ENCODE peak calls at places on chromosomes 3 and 15, in five cellular contexts. Q is HCT116, I is GM12878, A is H1, X is HepG2. L is an unnamed sample.

GRCh38 chr15:62253294-62253693 is 88.2 kb upstream of the C2CD4B start:
- DNase-seq in Q (no peak), I (no peak), A (no peak), X (no peak), L (no peak)

GRCh38 chr15:29126821-29127461 is 142.7 kb downstream of the NSMCE3 start:
- DNase-seq in Q (no peak), I (no peak), A (no peak), X (no peak), L (peak; percentile 13)

GRCh38 chr3:74402821-74403220 is 211.6 kb downstream of the CNTN3 start:
- DNase-seq in Q (no peak), I (no peak), A (no peak), X (no peak), L (no peak)

GRCh38 chr3:139117136-139117675 is 72.5 kb upstream of the PRR23C start:
- DNase-seq in Q (no peak), I (no peak), A (peak; percentile 4), X (no peak), L (no peak)

GRCh38 chr3:132255041-132255745 is 62.0 kb upstream of the ACP3 start:
- DNase-seq in Q (no peak), I (no peak), A (no peak), X (no peak), L (no peak)

GRCh38 chr3:172138792-172139507 is 99.6 kb downstream of the FNDC3B start:
- DNase-seq in Q (no peak), I (peak; percentile 89), A (no peak), X (peak; percentile 70), L (no peak)

GRCh38 chr3:109803274-109803673 is 465.9 kb upstream of the DPPA4 start:
- DNase-seq in Q (peak; percentile 54), I (no peak), A (no peak), X (no peak), L (peak; percentile 6)

GRCh38 chr15:91535856-91536500 is 317.5 kb upstream of the SLCO3A1 start:
- DNase-seq in Q (no peak), I (no peak), A (peak; percentile 10), X (no peak), L (no peak)

GRCh38 chr3:152909180-152909883 is 74.4 kb downstream of the P2RY1 start:
- DNase-seq in Q (no peak), I (no peak), A (no peak), X (no peak), L (no peak)

GRCh38 chr3:52615178-52615577 is 70.5 kb downstream of the PBRM1 start:
- DNase-seq in Q (no peak), I (no peak), A (no peak), X (no peak), L (no peak)

GRCh38 chr3:11385329-11385728 is 113.1 kb downstream of the ATG7 start:
- DNase-seq in Q (no peak), I (no peak), A (no peak), X (no peak), L (no peak)

GRCh38 chr3:141458937-141459510 is 27.8 kb upstream of the RASA2 start:
- DNase-seq in Q (no peak), I (no peak), A (no peak), X (no peak), L (no peak)

GRCh38 chr3:16253601-16254000 is 11.1 kb downstream of the DPH3 start:
- DNase-seq in Q (no peak), I (no peak), A (no peak), X (no peak), L (no peak)

GRCh38 chr15:65939901-65940617 is 70.8 kb downstream of the RAB11A start:
- DNase-seq in Q (no peak), I (no peak), A (no peak), X (no peak), L (no peak)

GRCh38 chr3:88189361-88189810 is 39.6 kb downstream of the C3orf38 start:
- DNase-seq in Q (no peak), I (peak; percentile 33), A (no peak), X (peak; percentile 85), L (no peak)

GRCh38 chr3:87272718-87273337 is 3.6 kb downstream of the POU1F1 start:
- DNase-seq in Q (no peak), I (no peak), A (no peak), X (no peak), L (no peak)

GRCh38 chr3:173700336-173700735 is 302.8 kb downstream of the NLGN1 start:
- DNase-seq in Q (no peak), I (no peak), A (no peak), X (no peak), L (no peak)

GRCh38 chr15:69673236-69673881 is 220.7 kb downstream of the RPLP1 start:
- DNase-seq in Q (no peak), I (no peak), A (no peak), X (no peak), L (no peak)

GRCh38 chr15:52960283-52960682 is 170.1 kb upstream of the ONECUT1 start:
- DNase-seq in Q (no peak), I (no peak), A (no peak), X (no peak), L (no peak)

GRCh38 chr15:82647835-82648256 is 683 bp upstream of the CPEB1 start:
- DNase-seq in Q (no peak), I (no peak), A (no peak), X (no peak), L (peak; percentile 66)

GRCh38 chr3:179651687-179652466 is 963 bp upstream of the USP13 start:
- DNase-seq in Q (no peak), I (no peak), A (no peak), X (no peak), L (no peak)

GRCh38 chr3:126883241-126883640 is 99.7 kb upstream of the PLXNA1 start:
- DNase-seq in Q (no peak), I (no peak), A (no peak), X (no peak), L (no peak)

GRCh38 chr3:124217542-124217941 is 225.6 kb upstream of the ROPN1 start:
- DNase-seq in Q (peak; percentile 3), I (no peak), A (peak; percentile 82), X (peak; percentile 76), L (peak; percentile 60)

GRCh38 chr3:157231071-157231470 is 71.1 kb upstream of the CCNL1 start:
- DNase-seq in Q (no peak), I (no peak), A (no peak), X (no peak), L (no peak)

GRCh38 chr3:101677436-101678286 is 729 bp upstream of the ZBTB11 start:
- DNase-seq in Q (no peak), I (no peak), A (peak; percentile 61), X (no peak), L (no peak)

GRCh38 chr15:90880381-90881145 is 3.7 kb upstream of the FES start:
- DNase-seq in Q (no peak), I (no peak), A (no peak), X (no peak), L (no peak)

GRCh38 chr3:196134691-196135090 is 52.8 kb upstream of the TFRC start:
- DNase-seq in Q (no peak), I (no peak), A (no peak), X (no peak), L (no peak)

GRCh38 chr3:194254032-194254431 is 97.1 kb downstream of the CPN2 start:
- DNase-seq in Q (no peak), I (no peak), A (no peak), X (no peak), L (no peak)

GRCh38 chr3:148625145-148625736 is 72.5 kb upstream of the AGTR1 start:
- DNase-seq in Q (no peak), I (no peak), A (no peak), X (peak; percentile 8), L (no peak)

GRCh38 chr3:30654269-30654668 is 47.9 kb downstream of the TGFBR2 start:
- DNase-seq in Q (no peak), I (no peak), A (no peak), X (no peak), L (no peak)

GRCh38 chr15:52651868-52652267 is 27.3 kb downstream of the ATOSA start:
- DNase-seq in Q (peak; percentile 32), I (no peak), A (no peak), X (peak; percentile 80), L (peak; percentile 67)

GRCh38 chr3:72010044-72010443 is 225.1 kb upstream of the PROK2 start:
- DNase-seq in Q (no peak), I (no peak), A (no peak), X (no peak), L (no peak)

GRCh38 chr3:193791041-193792032 is 198.3 kb downstream of the OPA1 start:
- DNase-seq in Q (no peak), I (no peak), A (no peak), X (no peak), L (no peak)

GRCh38 chr15:80550219-80550909 is 144.7 kb upstream of the ABHD17C start:
- DNase-seq in Q (no peak), I (peak; percentile 5), A (peak; percentile 23), X (peak; percentile 37), L (no peak)
- TF ChIP-seq SP1 in Q (no peak), I (no peak), A (no peak), X (no peak), L (no peak)

DNA sequence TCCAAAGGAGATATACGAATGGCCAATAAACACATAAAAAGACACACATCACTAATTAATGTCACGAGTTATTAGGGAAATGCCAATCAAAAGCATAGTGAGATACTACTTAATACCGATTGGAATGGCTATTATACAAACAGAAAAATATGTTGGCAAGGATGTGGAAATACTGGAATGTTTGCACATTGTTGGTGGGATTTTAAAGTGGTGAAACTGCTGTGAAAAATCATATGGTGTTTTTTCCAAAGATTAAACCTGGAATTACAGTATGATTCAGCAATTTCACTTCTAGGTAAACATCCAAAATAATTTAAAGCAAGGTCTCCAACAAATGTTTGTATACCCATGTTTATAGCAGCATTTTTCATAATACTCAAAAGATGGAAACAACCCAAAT is 765.5 kb downstream of the VGLL3 start:
- DNase-seq in Q (no peak), I (no peak), A (no peak), X (no peak), L (no peak)
- TF ChIP-seq SP1 in Q (no peak), I (no peak), A (no peak), X (no peak), L (no peak)

DNA sequence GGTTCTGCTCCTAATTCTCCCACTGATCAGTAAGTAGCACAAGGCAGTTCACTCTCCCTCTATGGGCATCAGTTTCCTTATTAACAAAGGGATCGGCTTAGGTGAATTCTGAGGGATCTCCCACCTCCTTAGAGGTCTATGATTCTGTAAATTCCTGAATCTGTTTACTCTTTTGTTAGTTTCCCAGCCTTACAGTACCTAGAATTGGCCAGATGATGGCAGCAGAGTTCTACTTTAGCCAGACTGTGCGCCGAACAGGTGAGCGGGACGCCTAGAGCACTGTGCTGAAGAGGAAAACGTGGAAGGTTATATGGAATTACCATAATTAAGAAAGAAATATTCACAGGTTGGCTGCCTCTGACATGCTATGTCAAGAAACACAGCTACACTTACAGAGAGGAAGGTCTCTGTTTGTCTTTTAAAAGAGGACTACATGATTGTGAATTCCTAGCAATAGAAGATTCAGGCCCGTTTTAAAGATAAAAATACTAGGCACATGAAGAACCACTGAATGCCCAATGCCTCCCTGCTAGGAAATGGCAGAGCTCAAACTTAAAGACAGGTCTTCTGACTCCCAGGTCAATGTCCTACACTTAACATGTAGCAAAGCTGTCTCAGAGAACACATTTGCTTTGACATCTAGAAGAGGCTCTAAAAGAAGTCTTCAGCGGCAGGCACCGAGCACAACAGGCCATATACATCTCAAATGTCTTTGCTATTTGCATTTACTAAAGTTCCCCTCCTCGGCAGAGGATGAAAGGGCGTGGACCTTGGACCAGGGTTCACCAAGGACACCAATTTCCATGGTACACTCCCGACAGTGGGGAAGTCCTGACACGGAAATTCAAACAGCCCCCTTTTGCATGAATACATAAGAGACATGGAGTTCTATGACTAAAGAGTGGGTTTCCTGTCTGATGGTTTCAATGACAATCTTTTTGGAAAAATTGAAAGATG is 259.8 kb downstream of the FGF12 start:
- DNase-seq in Q (peak; percentile 37), I (peak; percentile 8), A (peak; percentile 76), X (peak; percentile 51), L (peak; percentile 39)
- TF ChIP-seq SP1 in Q (no peak), I (no peak), A (no peak), X (no peak), L (no peak)

GRCh38 chr3:13282986-13283876 is 136.9 kb downstream of the NUP210 start:
- DNase-seq in Q (peak; percentile 18), I (no peak), A (peak; percentile 74), X (no peak), L (peak; percentile 73)
- TF ChIP-seq SP1 in Q (no peak), I (no peak), A (no peak), X (peak; percentile 19), L (no peak)

L was measured in HEK293T.